ENCODE peak calls at places on chromosomes 7 and 10, in seven cellular contexts. H is K562, C is left ventricle myocardium inferior, O is HCEC 1CT, F is GM03348, S is astrocyte, N is mesendoderm. E is an unnamed sample.

GRCh38 chr7:27546610-27547009 is 116.1 kb downstream of the HIBADH start:
- DNase-seq in H (no peak), C (no peak), O (no peak), F (no peak), S (no peak), N (no peak), E (no peak)

GRCh38 chr7:99926351-99926750 is 3.1 kb downstream of the GJC3 start:
- DNase-seq in H (no peak), C (no peak), O (no peak), F (no peak), S (no peak), N (no peak), E (no peak)

GRCh38 chr7:66529889-66530615 is 98.6 kb upstream of the KCTD7 start:
- DNase-seq in H (no peak), C (no peak), O (no peak), F (no peak), S (peak), N (peak), E (no peak)

GRCh38 chr7:74355091-74355490 is 65.9 kb downstream of the CLIP2 start:
- DNase-seq in H (no peak), C (no peak), O (peak), F (peak), S (peak), N (no peak), E (no peak)

GRCh38 chr10:132096223-132096622 is 30.5 kb downstream of the JAKMIP3 start:
- DNase-seq in H (no peak), C (no peak), O (no peak), F (no peak), S (peak), N (no peak), E (no peak)

GRCh38 chr10:72272689-72273409 is 875 bp upstream of the DDIT4 start:
- DNase-seq in H (peak), C (peak), O (peak), F (peak), S (peak), N (peak), E (peak)

GRCh38 chr10:99983280-99983988 is 26.3 kb downstream of the DNMBP start:
- DNase-seq in H (peak), C (peak), O (peak), F (peak), S (peak), N (no peak), E (peak)

GRCh38 chr10:123270806-123271205 is 116.6 kb downstream of the BUB3 start:
- DNase-seq in H (no peak), C (no peak), O (no peak), F (no peak), S (no peak), N (no peak), E (no peak)

GRCh38 chr7:54180796-54181195 is 361.4 kb upstream of the VSTM2A start:
- DNase-seq in H (no peak), C (no peak), O (no peak), F (no peak), S (no peak), N (no peak), E (no peak)

GRCh38 chr7:921581-922333 is 32.7 kb downstream of the ADAP1 start:
- DNase-seq in H (no peak), C (peak), O (no peak), F (no peak), S (no peak), N (no peak), E (no peak)

GRCh38 chr10:49504528-49504927 is 34.4 kb downstream of the ERCC6 start:
- DNase-seq in H (no peak), C (no peak), O (no peak), F (no peak), S (no peak), N (no peak), E (no peak)

GRCh38 chr10:118710487-118710886 is 44.3 kb downstream of the CACUL1 start:
- DNase-seq in H (no peak), C (no peak), O (no peak), F (no peak), S (no peak), N (no peak), E (no peak)

GRCh38 chr7:116213361-116214155 is 3.2 kb downstream of the TES start:
- DNase-seq in H (no peak), C (no peak), O (peak), F (no peak), S (no peak), N (no peak), E (no peak)

GRCh38 chr7:41955475-41956243 is 252.8 kb upstream of the INHBA start:
- DNase-seq in H (peak), C (peak), O (peak), F (peak), S (peak), N (peak), E (peak)

GRCh38 chr7:101172854-101173751 is 7.0 kb downstream of the NAT16 start:
- DNase-seq in H (peak), C (peak), O (peak), F (peak), S (no peak), N (peak), E (no peak)

GRCh38 chr10:68073631-68074403 is 1.3 kb downstream of the HERC4 start:
- DNase-seq in H (no peak), C (no peak), O (peak), F (peak), S (no peak), N (no peak), E (peak)

GRCh38 chr10:103493911-103494877 is 689 bp downstream of the NEURL1 start:
- DNase-seq in H (no peak), C (no peak), O (no peak), F (peak), S (no peak), N (no peak), E (no peak)

GRCh38 chr10:103564799-103565365 is 71.4 kb downstream of the NEURL1 start:
- DNase-seq in H (peak), C (no peak), O (peak), F (no peak), S (no peak), N (peak), E (peak)

GRCh38 chr7:156438011-156438410 is 202.6 kb upstream of the RNF32 start:
- DNase-seq in H (no peak), C (no peak), O (no peak), F (no peak), S (no peak), N (no peak), E (no peak)

GRCh38 chr7:120273476-120273975 is 551 bp downstream of the KCND2 start:
- DNase-seq in H (no peak), C (peak), O (no peak), F (peak), S (peak), N (peak), E (peak)

GRCh38 chr10:18446205-18446604 is 205.2 kb downstream of the NSUN6 start:
- DNase-seq in H (no peak), C (no peak), O (no peak), F (no peak), S (no peak), N (no peak), E (no peak)

GRCh38 chr7:12637819-12638592 is 49.4 kb upstream of the ARL4A start:
- DNase-seq in H (no peak), C (no peak), O (peak), F (no peak), S (no peak), N (no peak), E (peak)

GRCh38 chr7:5064391-5065106 is 18.9 kb downstream of the RBAK start:
- DNase-seq in H (no peak), C (no peak), O (peak), F (no peak), S (peak), N (peak), E (no peak)

GRCh38 chr7:88253640-88254039 is 33.8 kb upstream of the SRI start:
- DNase-seq in H (no peak), C (no peak), O (no peak), F (no peak), S (no peak), N (no peak), E (no peak)

GRCh38 chr10:72204724-72205123 is 11.1 kb upstream of the ANAPC16 start:
- DNase-seq in H (no peak), C (no peak), O (no peak), F (no peak), S (no peak), N (no peak), E (no peak)

GRCh38 chr7:159038066-159038465 is 106.6 kb downstream of the VIPR2 start:
- DNase-seq in H (no peak), C (no peak), O (no peak), F (no peak), S (no peak), N (no peak), E (no peak)

GRCh38 chr7:55314967-55315366 is 50.2 kb upstream of the LANCL2 start:
- DNase-seq in H (no peak), C (no peak), O (no peak), F (no peak), S (no peak), N (no peak), E (no peak)

GRCh38 chr10:55491712-55492111 is 690.7 kb upstream of the PCDH15 start:
- DNase-seq in H (no peak), C (no peak), O (no peak), F (no peak), S (no peak), N (no peak), E (peak)

GRCh38 chr10:22605168-22605567 is 109.2 kb downstream of the PIP4K2A start:
- DNase-seq in H (no peak), C (no peak), O (peak), F (peak), S (peak), N (no peak), E (no peak)

GRCh38 chr7:128347573-128348147 is 4.0 kb upstream of the RBM28 start:
- DNase-seq in H (peak), C (peak), O (peak), F (peak), S (no peak), N (peak), E (peak)

GRCh38 chr7:31811650-31812461 is 124.8 kb downstream of the PPP1R17 start:
- DNase-seq in H (no peak), C (no peak), O (peak), F (peak), S (peak), N (no peak), E (peak)

E was measured in NCI-H82.